ENCODE peak calls at places on chromosomes 7 and 10, in nine cellular contexts. V is brain microvascular endothelial cell, N is NCI-H1092, S is NCI-H69, B is thyroid gland, Y is T-cell, W is BE2C, K is RCC 7860, C is mammary epithelial cell. H is an unnamed sample.

GRCh38 chr10:43815486-43815885 is 166.8 kb upstream of the ZNF32 start:
- DNase-seq in V (no peak), K (no peak), S (no peak), B (no peak), N (no peak), C (no peak), W (no peak), Y (no peak), H (no peak)

GRCh38 chr10:75438275-75438674 is 6.9 kb downstream of the LRMDA start:
- DNase-seq in S (no peak), Y (no peak), W (no peak), B (peak; percentile 36), C (no peak), K (no peak), N (no peak), V (no peak), H (no peak)

GRCh38 chr7:22255342-22255741 is 101.6 kb downstream of the RAPGEF5 start:
- DNase-seq in V (no peak), N (no peak), Y (no peak), K (no peak), C (no peak), B (no peak), S (peak; percentile 45), W (no peak), H (no peak)

GRCh38 chr7:93147358-93147757 is 827 bp downstream of the SAMD9L start:
- DNase-seq in N (no peak), C (peak; percentile 36), K (peak; percentile 40), V (peak; percentile 45), B (peak; percentile 59), Y (peak; percentile 37), S (peak; percentile 46), W (no peak), H (peak; percentile 75)

GRCh38 chr10:105950410-105950809 is 1214.1 kb downstream of the SORCS1 start:
- DNase-seq in K (peak; percentile 16), N (no peak), B (peak; percentile 67), V (peak; percentile 24), S (peak; percentile 68), C (peak; percentile 25), Y (no peak), W (peak; percentile 36), H (peak; percentile 63)

GRCh38 chr7:29888006-29888405 is 81.7 kb downstream of the WIPF3 start:
- DNase-seq in Y (no peak), K (no peak), C (no peak), N (no peak), W (no peak), S (no peak), V (no peak), B (no peak), H (no peak)

GRCh38 chr7:79787101-79787500 is 333.6 kb upstream of the MAGI2 start:
- DNase-seq in K (no peak), N (no peak), C (no peak), B (no peak), Y (no peak), W (no peak), V (no peak), S (no peak), H (no peak)

GRCh38 chr7:35681630-35682029 is 13.3 kb downstream of the HERPUD2 start:
- DNase-seq in V (no peak), W (no peak), C (no peak), B (no peak), N (no peak), Y (no peak), S (no peak), K (no peak), H (no peak)

GRCh38 chr7:30525409-30525808 is 20.8 kb upstream of the GGCT start:
- DNase-seq in V (no peak), K (no peak), N (no peak), B (no peak), S (no peak), Y (no peak), W (no peak), C (no peak), H (no peak)

GRCh38 chr7:149716007-149716931 is 57.1 kb downstream of the ZNF467 start:
- DNase-seq in C (peak; percentile 79), V (no peak), B (no peak), Y (no peak), W (no peak), S (peak; percentile 23), N (no peak), K (no peak), H (peak; percentile 49)